ENCODE peak calls at places on chromosomes 4 and X, in seven cellular contexts. U is amygdala; H is AG09309; M is activated naive CD4-positive, alpha-beta T cell treated with anti-CD3 and anti-CD28 coated beads, Interleukin-2, amount 50 U/mL, for 72 hours; Y is NCI-H1092 treated with DMSO at 0.1 percent for 48 hours; X is adrenal gland; Z is NCI-H1417. G is an unnamed sample.

GRCh38 chrX:27336466-27337091 is 126.6 kb downstream of the PPP4R3C start:
- DNase-seq in M (no peak), X (peak; percentile 41), Z (peak; percentile 26), H (no peak), U (no peak), Y (peak; percentile 23), G (no peak)

GRCh38 chrX:80578518-80579105 is 158.4 kb downstream of the TENT5D start:
- DNase-seq in X (no peak), Y (peak; percentile 8), Z (peak; percentile 24), H (no peak), M (no peak), U (no peak), G (no peak)

GRCh38 chr4:47837582-47838294 is at the start of gene CORIN:
- DNase-seq in X (no peak), M (no peak), U (no peak), H (no peak), Z (no peak), Y (no peak), G (no peak)

GRCh38 chrX:75155830-75156525 is at the start of gene ABCB7:
- DNase-seq in M (peak; percentile 64), U (peak; percentile 19), X (peak; percentile 63), Y (peak; percentile 89), H (peak; percentile 17), Z (peak; percentile 72), G (peak; percentile 59)

GRCh38 chrX:69016220-69016941 is 148.9 kb downstream of the PJA1 start:
- DNase-seq in H (no peak), X (no peak), Y (no peak), Z (no peak), M (no peak), U (no peak), G (no peak)

GRCh38 chrX:150329888-150330287 is 33.2 kb upstream of the MAMLD1 start:
- DNase-seq in M (no peak), Z (no peak), U (no peak), H (no peak), X (no peak), Y (no peak), G (no peak)

GRCh38 chr4:24404281-24404680 is 180.1 kb downstream of the DHX15 start:
- DNase-seq in U (no peak), X (no peak), M (no peak), H (no peak), Z (no peak), Y (no peak), G (no peak)

GRCh38 chr4:3766207-3766790 is at the start of gene ADRA2C:
- DNase-seq in U (no peak), Z (no peak), M (no peak), H (no peak), Y (peak; percentile 29), X (no peak), G (no peak)

GRCh38 chrX:57104406-57104805 is 16.9 kb downstream of the SPIN2B start:
- DNase-seq in M (no peak), Z (no peak), X (no peak), U (no peak), H (no peak), Y (no peak), G (no peak)

GRCh38 chr4:70958681-70959080 is 34.8 kb upstream of the DCK start:
- DNase-seq in Y (no peak), M (no peak), U (no peak), Z (no peak), X (no peak), H (peak; percentile 73), G (no peak)

GRCh38 chrX:118116308-118117068 is at the start of gene KLHL13:
- DNase-seq in Z (no peak), H (no peak), Y (peak; percentile 47), X (peak; percentile 35), M (no peak), U (peak; percentile 27), G (no peak)

GRCh38 chr4:92735025-92735665 is 431.4 kb downstream of the GRID2 start:
- DNase-seq in U (no peak), Z (no peak), M (no peak), H (no peak), X (no peak), Y (no peak), G (no peak)

GRCh38 chr4:14783011-14783877 is 219.0 kb upstream of the CPEB2 start:
- DNase-seq in Y (no peak), H (no peak), U (no peak), Z (no peak), X (no peak), M (peak; percentile 68), G (no peak)

GRCh38 chr4:136357556-136357955 is 1174.7 kb downstream of the PCDH18 start:
- DNase-seq in H (no peak), Y (no peak), Z (no peak), X (no peak), U (no peak), M (no peak), G (no peak)

GRCh38 chr4:52711271-52711670 is 40.0 kb downstream of the ERVMER34-1 start:
- DNase-seq in H (no peak), Y (no peak), X (no peak), M (no peak), Z (no peak), U (no peak), G (no peak)

GRCh38 chr4:966266-967112 is 6.9 kb downstream of the DGKQ start:
- DNase-seq in X (no peak), U (no peak), M (no peak), Z (no peak), H (no peak), Y (no peak), G (no peak)

GRCh38 chrX:81868979-81869378 is 667.1 kb downstream of the SH3BGRL start:
- DNase-seq in Z (no peak), X (no peak), Y (no peak), U (no peak), H (no peak), M (no peak), G (no peak)

G was measured in NCI-H1436 treated with DMSO at 0.1 percent for 48 hours.